ENCODE peak calls at places on chromosomes 3 and 15, in ten cellular contexts. One of them, this sample, is unnamed.

GRCh38 chr3:12303532-12303931 is 14.7 kb downstream of the PPARG start:
- DNase-seq in neural crest cell: no peak
- DNase-seq in cardiac muscle cell: no peak
- DNase-seq in glutamatergic neuron: no peak
- DNase-seq in NCI-H510A treated with DMSO at 0.1 percent for 48 hours: no peak
- DNase-seq in C1 segment of cervical spinal cord: no peak
- DNase-seq in stimulated activated CD4-positive, alpha-beta T cell treated with anti-CD3 and anti-CD28 coated beads, Interleukin-1b, Interleukin-23, amount 100 ng/mL, for 24 hours: no peak
- DNase-seq in myocyte: peak
- DNase-seq in NCI-H748 treated with DMSO at 0.1 percent for 48 hours: no peak
- DNase-seq in left cardiac atrium: no peak
- DNase-seq in this sample: no peak

GRCh38 chr15:83559310-83559966 is 94.5 kb upstream of the ADAMTSL3 start:
- DNase-seq in C1 segment of cervical spinal cord: peak
- DNase-seq in stimulated activated CD4-positive, alpha-beta T cell treated with anti-CD3 and anti-CD28 coated beads, Interleukin-1b, Interleukin-23, amount 100 ng/mL, for 24 hours: no peak
- DNase-seq in cardiac muscle cell: peak
- DNase-seq in NCI-H510A treated with DMSO at 0.1 percent for 48 hours: peak
- DNase-seq in NCI-H748 treated with DMSO at 0.1 percent for 48 hours: peak
- DNase-seq in myocyte: peak
- DNase-seq in left cardiac atrium: peak
- DNase-seq in glutamatergic neuron: peak
- DNase-seq in neural crest cell: peak
- DNase-seq in this sample: no peak

GRCh38 chr3:70916375-70917055 is 604.1 kb upstream of the MDFIC2 start:
- DNase-seq in glutamatergic neuron: no peak
- DNase-seq in C1 segment of cervical spinal cord: no peak
- DNase-seq in stimulated activated CD4-positive, alpha-beta T cell treated with anti-CD3 and anti-CD28 coated beads, Interleukin-1b, Interleukin-23, amount 100 ng/mL, for 24 hours: no peak
- DNase-seq in myocyte: no peak
- DNase-seq in neural crest cell: no peak
- DNase-seq in NCI-H748 treated with DMSO at 0.1 percent for 48 hours: no peak
- DNase-seq in NCI-H510A treated with DMSO at 0.1 percent for 48 hours: no peak
- DNase-seq in cardiac muscle cell: no peak
- DNase-seq in left cardiac atrium: no peak
- DNase-seq in this sample: no peak

GRCh38 chr15:32716216-32716959 is 1.4 kb upstream of the GREM1 start:
- DNase-seq in stimulated activated CD4-positive, alpha-beta T cell treated with anti-CD3 and anti-CD28 coated beads, Interleukin-1b, Interleukin-23, amount 100 ng/mL, for 24 hours: no peak
- DNase-seq in C1 segment of cervical spinal cord: no peak
- DNase-seq in myocyte: no peak
- DNase-seq in left cardiac atrium: no peak
- DNase-seq in NCI-H748 treated with DMSO at 0.1 percent for 48 hours: no peak
- DNase-seq in cardiac muscle cell: no peak
- DNase-seq in glutamatergic neuron: no peak
- DNase-seq in NCI-H510A treated with DMSO at 0.1 percent for 48 hours: no peak
- DNase-seq in neural crest cell: no peak
- DNase-seq in this sample: no peak

GRCh38 chr3:171875923-171876412 is 32.8 kb downstream of the TMEM212 start:
- DNase-seq in myocyte: no peak
- DNase-seq in NCI-H510A treated with DMSO at 0.1 percent for 48 hours: peak
- DNase-seq in NCI-H748 treated with DMSO at 0.1 percent for 48 hours: no peak
- DNase-seq in cardiac muscle cell: no peak
- DNase-seq in left cardiac atrium: no peak
- DNase-seq in neural crest cell: no peak
- DNase-seq in C1 segment of cervical spinal cord: no peak
- DNase-seq in glutamatergic neuron: no peak
- DNase-seq in stimulated activated CD4-positive, alpha-beta T cell treated with anti-CD3 and anti-CD28 coated beads, Interleukin-1b, Interleukin-23, amount 100 ng/mL, for 24 hours: no peak
- DNase-seq in this sample: no peak

GRCh38 chr3:109045271-109046051 is 72.5 kb downstream of the MORC1 start:
- DNase-seq in NCI-H748 treated with DMSO at 0.1 percent for 48 hours: no peak
- DNase-seq in C1 segment of cervical spinal cord: no peak
- DNase-seq in neural crest cell: no peak
- DNase-seq in left cardiac atrium: no peak
- DNase-seq in stimulated activated CD4-positive, alpha-beta T cell treated with anti-CD3 and anti-CD28 coated beads, Interleukin-1b, Interleukin-23, amount 100 ng/mL, for 24 hours: no peak
- DNase-seq in cardiac muscle cell: no peak
- DNase-seq in glutamatergic neuron: no peak
- DNase-seq in myocyte: no peak
- DNase-seq in NCI-H510A treated with DMSO at 0.1 percent for 48 hours: no peak
- DNase-seq in this sample: no peak

GRCh38 chr15:77312523-77312922 is 107.4 kb downstream of the PEAK1 start:
- DNase-seq in C1 segment of cervical spinal cord: no peak
- DNase-seq in NCI-H510A treated with DMSO at 0.1 percent for 48 hours: no peak
- DNase-seq in glutamatergic neuron: no peak
- DNase-seq in neural crest cell: no peak
- DNase-seq in stimulated activated CD4-positive, alpha-beta T cell treated with anti-CD3 and anti-CD28 coated beads, Interleukin-1b, Interleukin-23, amount 100 ng/mL, for 24 hours: no peak
- DNase-seq in NCI-H748 treated with DMSO at 0.1 percent for 48 hours: no peak
- DNase-seq in myocyte: no peak
- DNase-seq in cardiac muscle cell: no peak
- DNase-seq in left cardiac atrium: no peak
- DNase-seq in this sample: no peak

GRCh38 chr3:58429657-58430056 is 4.0 kb downstream of the PDHB start:
- DNase-seq in myocyte: no peak
- DNase-seq in glutamatergic neuron: no peak
- DNase-seq in stimulated activated CD4-positive, alpha-beta T cell treated with anti-CD3 and anti-CD28 coated beads, Interleukin-1b, Interleukin-23, amount 100 ng/mL, for 24 hours: no peak
- DNase-seq in C1 segment of cervical spinal cord: no peak
- DNase-seq in NCI-H748 treated with DMSO at 0.1 percent for 48 hours: no peak
- DNase-seq in left cardiac atrium: no peak
- DNase-seq in cardiac muscle cell: no peak
- DNase-seq in NCI-H510A treated with DMSO at 0.1 percent for 48 hours: no peak
- DNase-seq in neural crest cell: no peak
- DNase-seq in this sample: no peak

GRCh38 chr3:48698891-48699290 is 13.2 kb upstream of the NCKIPSD start:
- DNase-seq in myocyte: no peak
- DNase-seq in left cardiac atrium: no peak
- DNase-seq in cardiac muscle cell: no peak
- DNase-seq in glutamatergic neuron: no peak
- DNase-seq in neural crest cell: no peak
- DNase-seq in NCI-H510A treated with DMSO at 0.1 percent for 48 hours: no peak
- DNase-seq in stimulated activated CD4-positive, alpha-beta T cell treated with anti-CD3 and anti-CD28 coated beads, Interleukin-1b, Interleukin-23, amount 100 ng/mL, for 24 hours: no peak
- DNase-seq in NCI-H748 treated with DMSO at 0.1 percent for 48 hours: no peak
- DNase-seq in C1 segment of cervical spinal cord: no peak
- DNase-seq in this sample: no peak

GRCh38 chr3:82030932-82031331 is 269.5 kb upstream of the GBE1 start:
- DNase-seq in NCI-H748 treated with DMSO at 0.1 percent for 48 hours: no peak
- DNase-seq in cardiac muscle cell: no peak
- DNase-seq in neural crest cell: no peak
- DNase-seq in left cardiac atrium: no peak
- DNase-seq in glutamatergic neuron: no peak
- DNase-seq in myocyte: no peak
- DNase-seq in stimulated activated CD4-positive, alpha-beta T cell treated with anti-CD3 and anti-CD28 coated beads, Interleukin-1b, Interleukin-23, amount 100 ng/mL, for 24 hours: no peak
- DNase-seq in NCI-H510A treated with DMSO at 0.1 percent for 48 hours: no peak
- DNase-seq in C1 segment of cervical spinal cord: no peak
- DNase-seq in this sample: no peak

GRCh38 chr3:176789281-176789705 is 408.0 kb downstream of the TBL1XR1 start:
- DNase-seq in C1 segment of cervical spinal cord: no peak
- DNase-seq in stimulated activated CD4-positive, alpha-beta T cell treated with anti-CD3 and anti-CD28 coated beads, Interleukin-1b, Interleukin-23, amount 100 ng/mL, for 24 hours: no peak
- DNase-seq in left cardiac atrium: no peak
- DNase-seq in glutamatergic neuron: no peak
- DNase-seq in cardiac muscle cell: no peak
- DNase-seq in NCI-H510A treated with DMSO at 0.1 percent for 48 hours: peak
- DNase-seq in NCI-H748 treated with DMSO at 0.1 percent for 48 hours: peak
- DNase-seq in myocyte: no peak
- DNase-seq in neural crest cell: no peak
- DNase-seq in this sample: no peak

GRCh38 chr3:119647843-119648575 is 12.4 kb downstream of the POPDC2 start:
- DNase-seq in NCI-H510A treated with DMSO at 0.1 percent for 48 hours: no peak
- DNase-seq in stimulated activated CD4-positive, alpha-beta T cell treated with anti-CD3 and anti-CD28 coated beads, Interleukin-1b, Interleukin-23, amount 100 ng/mL, for 24 hours: no peak
- DNase-seq in glutamatergic neuron: no peak
- DNase-seq in cardiac muscle cell: no peak
- DNase-seq in C1 segment of cervical spinal cord: no peak
- DNase-seq in myocyte: no peak
- DNase-seq in left cardiac atrium: no peak
- DNase-seq in NCI-H748 treated with DMSO at 0.1 percent for 48 hours: no peak
- DNase-seq in neural crest cell: no peak
- DNase-seq in this sample: no peak

GRCh38 chr3:72820405-72820804 is 27.8 kb downstream of the SHQ1 start:
- DNase-seq in cardiac muscle cell: no peak
- DNase-seq in stimulated activated CD4-positive, alpha-beta T cell treated with anti-CD3 and anti-CD28 coated beads, Interleukin-1b, Interleukin-23, amount 100 ng/mL, for 24 hours: no peak
- DNase-seq in NCI-H510A treated with DMSO at 0.1 percent for 48 hours: no peak
- DNase-seq in neural crest cell: no peak
- DNase-seq in C1 segment of cervical spinal cord: no peak
- DNase-seq in NCI-H748 treated with DMSO at 0.1 percent for 48 hours: no peak
- DNase-seq in left cardiac atrium: peak
- DNase-seq in glutamatergic neuron: no peak
- DNase-seq in myocyte: peak
- DNase-seq in this sample: no peak